ENCODE peak calls at places on chromosomes 2 and 18, in ten cellular contexts. One of them, this sample, is unnamed.

GRCh38 chr2:241762321-241762932 is 14.2 kb upstream of the GAL3ST2 start:
- DNase-seq in activated CD4-positive, alpha-beta T cell treated with anti-CD3 and anti-CD28 coated beads for 24 hours: no peak
- DNase-seq in body of pancreas: no peak
- DNase-seq in GF-D8: no peak
- DNase-seq in glutamatergic neuron: no peak
- DNase-seq in endodermal cell: peak; percentile 67
- DNase-seq in NCI-H774: peak; percentile 12
- DNase-seq in NCI-H446: no peak
- DNase-seq in GM20000: no peak
- DNase-seq in stimulated activated CD8-positive, alpha-beta memory T cell treated with anti-CD3 and anti-CD28 coated beads, Interleukin-15, amount 100 ng/mL, for 48 hours: no peak
- DNase-seq in this sample: peak; percentile 78

GRCh38 chr2:28447943-28448737 is 47.7 kb upstream of the PLB1 start:
- DNase-seq in NCI-H446: no peak
- DNase-seq in glutamatergic neuron: no peak
- DNase-seq in GM20000: no peak
- DNase-seq in activated CD4-positive, alpha-beta T cell treated with anti-CD3 and anti-CD28 coated beads for 24 hours: no peak
- DNase-seq in NCI-H774: no peak
- DNase-seq in endodermal cell: no peak
- DNase-seq in GF-D8: peak; percentile 91
- DNase-seq in body of pancreas: no peak
- DNase-seq in stimulated activated CD8-positive, alpha-beta memory T cell treated with anti-CD3 and anti-CD28 coated beads, Interleukin-15, amount 100 ng/mL, for 48 hours: no peak
- DNase-seq in this sample: no peak

GRCh38 chr2:128363991-128364390 is 45.3 kb upstream of the HS6ST1 start:
- DNase-seq in activated CD4-positive, alpha-beta T cell treated with anti-CD3 and anti-CD28 coated beads for 24 hours: no peak
- DNase-seq in glutamatergic neuron: no peak
- DNase-seq in endodermal cell: peak; percentile 62
- DNase-seq in GM20000: no peak
- DNase-seq in NCI-H446: no peak
- DNase-seq in NCI-H774: no peak
- DNase-seq in body of pancreas: no peak
- DNase-seq in GF-D8: no peak
- DNase-seq in stimulated activated CD8-positive, alpha-beta memory T cell treated with anti-CD3 and anti-CD28 coated beads, Interleukin-15, amount 100 ng/mL, for 48 hours: no peak
- DNase-seq in this sample: no peak

GRCh38 chr18:57997820-57998219 is 46.2 kb upstream of the NEDD4L start:
- DNase-seq in NCI-H446: no peak
- DNase-seq in stimulated activated CD8-positive, alpha-beta memory T cell treated with anti-CD3 and anti-CD28 coated beads, Interleukin-15, amount 100 ng/mL, for 48 hours: no peak
- DNase-seq in activated CD4-positive, alpha-beta T cell treated with anti-CD3 and anti-CD28 coated beads for 24 hours: no peak
- DNase-seq in GM20000: no peak
- DNase-seq in endodermal cell: no peak
- DNase-seq in NCI-H774: no peak
- DNase-seq in glutamatergic neuron: no peak
- DNase-seq in GF-D8: no peak
- DNase-seq in body of pancreas: no peak
- DNase-seq in this sample: no peak

GRCh38 chr18:62435435-62436031 is 87.3 kb upstream of the ZCCHC2 start:
- DNase-seq in GM20000: no peak
- DNase-seq in NCI-H774: no peak
- DNase-seq in GF-D8: no peak
- DNase-seq in endodermal cell: no peak
- DNase-seq in body of pancreas: no peak
- DNase-seq in stimulated activated CD8-positive, alpha-beta memory T cell treated with anti-CD3 and anti-CD28 coated beads, Interleukin-15, amount 100 ng/mL, for 48 hours: no peak
- DNase-seq in NCI-H446: no peak
- DNase-seq in glutamatergic neuron: no peak
- DNase-seq in activated CD4-positive, alpha-beta T cell treated with anti-CD3 and anti-CD28 coated beads for 24 hours: no peak
- DNase-seq in this sample: peak; percentile 3

GRCh38 chr2:188449992-188450391 is 158.3 kb downstream of the GULP1 start:
- DNase-seq in glutamatergic neuron: no peak
- DNase-seq in body of pancreas: no peak
- DNase-seq in NCI-H446: peak; percentile 29
- DNase-seq in stimulated activated CD8-positive, alpha-beta memory T cell treated with anti-CD3 and anti-CD28 coated beads, Interleukin-15, amount 100 ng/mL, for 48 hours: no peak
- DNase-seq in NCI-H774: no peak
- DNase-seq in GM20000: no peak
- DNase-seq in endodermal cell: no peak
- DNase-seq in activated CD4-positive, alpha-beta T cell treated with anti-CD3 and anti-CD28 coated beads for 24 hours: no peak
- DNase-seq in GF-D8: no peak
- DNase-seq in this sample: no peak

GRCh38 chr2:10285578-10286198 is 17.0 kb upstream of the HPCAL1 start:
- DNase-seq in activated CD4-positive, alpha-beta T cell treated with anti-CD3 and anti-CD28 coated beads for 24 hours: no peak
- DNase-seq in NCI-H774: peak; percentile 24
- DNase-seq in NCI-H446: peak; percentile 72
- DNase-seq in endodermal cell: peak; percentile 75
- DNase-seq in glutamatergic neuron: no peak
- DNase-seq in GM20000: no peak
- DNase-seq in body of pancreas: peak; percentile 87
- DNase-seq in GF-D8: peak; percentile 73
- DNase-seq in stimulated activated CD8-positive, alpha-beta memory T cell treated with anti-CD3 and anti-CD28 coated beads, Interleukin-15, amount 100 ng/mL, for 48 hours: no peak
- DNase-seq in this sample: peak; percentile 41

GRCh38 chr2:130834091-130834922 is 2.4 kb upstream of the ARHGEF4 start:
- DNase-seq in body of pancreas: peak; percentile 87
- DNase-seq in stimulated activated CD8-positive, alpha-beta memory T cell treated with anti-CD3 and anti-CD28 coated beads, Interleukin-15, amount 100 ng/mL, for 48 hours: no peak
- DNase-seq in NCI-H446: no peak
- DNase-seq in GM20000: no peak
- DNase-seq in NCI-H774: no peak
- DNase-seq in activated CD4-positive, alpha-beta T cell treated with anti-CD3 and anti-CD28 coated beads for 24 hours: no peak
- DNase-seq in glutamatergic neuron: no peak
- DNase-seq in endodermal cell: peak; percentile 53
- DNase-seq in GF-D8: no peak
- DNase-seq in this sample: peak; percentile 71

GRCh38 chr2:2667690-2668089 is 336.6 kb upstream of the MYT1L start:
- DNase-seq in body of pancreas: no peak
- DNase-seq in activated CD4-positive, alpha-beta T cell treated with anti-CD3 and anti-CD28 coated beads for 24 hours: no peak
- DNase-seq in stimulated activated CD8-positive, alpha-beta memory T cell treated with anti-CD3 and anti-CD28 coated beads, Interleukin-15, amount 100 ng/mL, for 48 hours: no peak
- DNase-seq in GM20000: no peak
- DNase-seq in GF-D8: no peak
- DNase-seq in NCI-H446: no peak
- DNase-seq in endodermal cell: no peak
- DNase-seq in NCI-H774: no peak
- DNase-seq in glutamatergic neuron: no peak
- DNase-seq in this sample: no peak

This sample was measured in DMS153.